ENCODE peak calls at places on chromosomes 2 and 18, in five cellular contexts. K is brain microvascular endothelial cell; J is fibroblast of the aortic adventitia; R is CD4-positive, alpha-beta memory T cell; A is cardiac muscle cell. S is an unnamed sample.

GRCh38 chr2:217710218-217710565 is 292.6 kb downstream of the TNS1 start:
- DNase-seq in K (peak), J (peak), R (no peak), A (no peak), S (no peak)

GRCh38 chr2:114192362-114192761 is 250.1 kb upstream of the DPP10 start:
- DNase-seq in K (peak), J (peak), R (no peak), A (no peak), S (no peak)

GRCh38 chr2:191020742-191021381 is 6.9 kb upstream of the STAT1 start:
- DNase-seq in K (peak), J (peak), R (peak), A (no peak), S (no peak)

GRCh38 chr2:146143971-146144370 is 1624.1 kb upstream of the ZEB2 start:
- DNase-seq in K (no peak), J (no peak), R (no peak), A (no peak), S (no peak)

GRCh38 chr2:233387667-233388528 is 33.6 kb downstream of the DGKD start:
- DNase-seq in K (peak), J (peak), R (no peak), A (peak), S (peak)

GRCh38 chr2:224982226-224982625 is 60.0 kb downstream of the DOCK10 start:
- DNase-seq in K (peak), J (peak), R (no peak), A (no peak), S (no peak)

GRCh38 chr2:60759654-60760053 is 3.6 kb downstream of the PAPOLG start:
- DNase-seq in K (no peak), J (no peak), R (no peak), A (no peak), S (no peak)

GRCh38 chr18:46916551-46917107 is 678 bp downstream of the PIAS2 start:
- DNase-seq in K (peak), J (peak), R (no peak), A (no peak), S (no peak)

GRCh38 chr2:236942554-236942953 is 143.1 kb upstream of the COPS8 start:
- DNase-seq in K (no peak), J (no peak), R (no peak), A (no peak), S (no peak)

DNA sequence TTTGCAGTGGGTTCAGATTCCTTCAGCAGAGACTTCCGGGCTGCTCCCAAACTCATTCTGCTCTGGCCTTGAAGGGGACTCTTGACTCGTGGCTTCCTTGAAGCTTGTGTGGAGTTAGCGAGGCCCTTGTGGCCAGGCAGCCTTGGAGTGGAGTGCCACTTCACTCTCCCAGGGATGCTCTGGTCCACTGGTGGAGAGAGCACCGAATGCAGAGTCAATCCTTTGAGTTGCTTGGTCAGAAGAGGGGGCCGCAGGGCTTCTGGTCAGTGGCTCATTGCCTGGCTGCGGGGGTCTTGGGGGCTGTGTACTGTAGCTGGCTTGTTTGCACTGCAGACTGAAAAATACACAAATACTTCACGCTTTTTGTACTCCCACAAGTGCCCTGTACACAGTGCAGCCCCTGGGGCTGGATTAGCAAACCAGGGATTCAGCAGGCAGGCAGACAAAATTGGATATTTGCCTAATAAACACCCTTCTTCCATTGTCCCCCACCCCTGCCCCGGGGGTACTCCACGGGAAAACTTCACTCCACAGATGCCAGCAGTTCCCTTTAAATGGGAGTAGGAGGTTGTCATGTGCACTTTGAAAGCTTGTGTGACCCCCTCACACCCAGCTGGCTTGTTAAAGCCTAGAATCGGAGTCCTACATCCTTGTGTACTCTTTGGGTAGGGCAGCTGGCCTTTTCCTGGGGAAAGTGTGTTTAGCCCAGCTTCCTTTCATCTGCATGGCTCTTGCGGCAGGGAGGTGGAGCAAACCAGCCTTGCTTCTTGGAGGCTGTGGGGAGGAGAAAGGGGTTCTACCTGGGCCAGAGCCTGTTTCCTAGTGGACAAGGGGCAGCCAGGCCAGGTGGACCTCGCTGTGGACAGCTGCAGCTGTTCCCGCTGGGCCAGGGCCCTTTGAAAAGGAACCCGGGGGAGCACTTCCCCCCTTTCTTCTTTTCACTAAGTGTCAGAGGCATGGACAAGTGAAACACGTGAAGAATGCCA is 3.4 kb downstream of the GLI2 start:
- DNase-seq in K (no peak), J (no peak), R (no peak), A (peak), S (no peak)
- H3K4me3 ChIP-seq in K (no peak), J (peak), R (no peak), A (no peak), S (no peak)

GRCh38 chr18:63261029-63261428 is 58.5 kb downstream of the BCL2 start:
- DNase-seq in K (no peak), J (no peak), R (no peak), A (no peak), S (no peak)
- H3K4me3 ChIP-seq in K (no peak), J (no peak), R (no peak), A (no peak), S (no peak)

GRCh38 chr2:88764850-88765153 is 73.3 kb downstream of the RPIA start:
- DNase-seq in K (no peak), J (no peak), R (no peak), A (no peak), S (no peak)
- H3K4me3 ChIP-seq in K (no peak), J (no peak), R (no peak), A (peak), S (no peak)

GRCh38 chr18:78499586-78499985 is 480.0 kb upstream of the SALL3 start:
- DNase-seq in K (no peak), J (no peak), R (no peak), A (no peak), S (no peak)

GRCh38 chr18:78507217-78507616 is 472.4 kb upstream of the SALL3 start:
- DNase-seq in K (no peak), J (no peak), R (no peak), A (no peak), S (no peak)

GRCh38 chr18:78506031-78506461 is 473.6 kb upstream of the SALL3 start:
- DNase-seq in K (no peak), J (no peak), R (no peak), A (peak), S (no peak)

GRCh38 chr18:78501251-78501650 is 478.4 kb upstream of the SALL3 start:
- DNase-seq in K (no peak), J (no peak), R (no peak), A (no peak), S (no peak)

GRCh38 chr18:78503129-78503528 is 476.5 kb upstream of the SALL3 start:
- DNase-seq in K (no peak), J (no peak), R (no peak), A (no peak), S (no peak)
- H3K4me3 ChIP-seq in K (no peak), J (no peak), R (no peak), A (no peak), S (no peak)

GRCh38 chr2:161571051-161571429 is 53.2 kb upstream of the SLC4A10 start:
- DNase-seq in K (no peak), J (no peak), R (no peak), A (no peak), S (no peak)
- H3K4me3 ChIP-seq in K (no peak), J (no peak), R (no peak), A (no peak), S (no peak)

GRCh38 chr2:105328281-105329196 is 996 bp downstream of the TGFBRAP1 start:
- DNase-seq in K (no peak), J (peak), R (peak), A (no peak), S (no peak)
- H3K4me3 ChIP-seq in K (peak), J (peak), R (peak), A (peak), S (peak)

DNA sequence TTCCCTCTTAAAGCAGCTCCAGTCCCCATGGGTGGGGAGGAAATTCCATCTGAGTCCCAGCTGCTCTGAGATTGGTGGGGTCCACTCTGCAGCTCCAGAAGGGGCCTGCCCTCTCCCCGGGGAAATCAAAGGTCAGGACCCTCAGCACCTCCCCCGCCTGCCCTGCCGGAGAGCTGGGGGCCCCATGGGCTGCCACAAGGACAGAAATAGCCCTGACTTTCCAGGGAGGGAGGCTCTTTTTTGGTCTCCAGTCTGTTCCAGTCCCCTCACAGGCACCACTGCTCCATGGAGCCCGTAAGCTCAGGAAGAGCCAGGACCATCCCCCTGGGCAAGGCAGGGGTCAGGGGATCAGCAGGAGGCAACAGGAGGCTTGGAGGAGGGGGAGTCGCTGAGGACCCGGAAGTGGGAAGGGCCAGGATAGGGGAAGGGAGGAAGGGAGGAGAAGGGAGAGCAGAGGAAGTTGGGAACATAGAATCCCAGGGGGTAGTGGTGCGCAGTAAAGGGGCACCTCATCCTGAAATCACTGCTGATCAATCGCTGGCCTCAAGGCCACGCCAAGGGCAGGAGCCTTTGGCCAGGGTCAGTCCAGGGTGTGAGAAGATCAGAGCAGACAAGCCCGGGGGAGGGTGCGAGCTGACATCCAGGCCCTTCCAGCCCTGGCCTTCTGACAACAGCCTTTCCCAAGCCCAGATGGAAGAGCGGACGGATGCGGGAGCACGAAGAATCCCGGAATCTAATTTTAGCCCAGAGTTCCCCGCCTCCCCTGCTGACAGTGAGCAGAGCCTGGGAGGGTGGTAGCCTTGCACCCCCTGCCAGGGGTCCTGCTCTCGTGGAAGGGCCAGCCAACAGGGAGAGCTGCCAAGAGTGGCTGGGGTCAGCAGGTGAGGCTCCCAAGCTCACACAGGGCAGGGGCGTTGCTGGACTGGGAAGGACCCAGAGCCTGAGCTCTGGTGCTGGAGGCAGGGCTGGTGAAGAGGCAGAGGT is 7.5 kb downstream of the ADRA2B start:
- DNase-seq in K (no peak), J (peak), R (no peak), A (peak), S (no peak)
- H3K4me3 ChIP-seq in K (no peak), J (no peak), R (no peak), A (peak), S (no peak)

GRCh38 chr2:149330127-149331022 is at the start of gene LYPD6:
- DNase-seq in K (peak), J (peak), R (no peak), A (peak), S (no peak)
- H3K4me3 ChIP-seq in K (peak), J (peak), R (no peak), A (peak), S (peak)

GRCh38 chr2:37665038-37665437 is 6.4 kb downstream of the CDC42EP3 start:
- DNase-seq in K (no peak), J (no peak), R (no peak), A (no peak), S (no peak)
- H3K4me3 ChIP-seq in K (no peak), J (no peak), R (no peak), A (no peak), S (no peak)

S was measured in LNCaP clone FGC.